ENCODE peak calls at places on chromosomes 12 and 14, in four cellular contexts. One of them, this sample, is unnamed. For H3K4me1, the result is how much of the 10 kb centered on the place peaks cover.

GRCh38 chr12:54392485-54393349 is 8.2 kb upstream of the ZNF385A start:
- DNase-seq in GM23338: no peak
- DNase-seq in suprapubic skin: no peak
- DNase-seq in SK-N-SH: no peak
- DNase-seq in this sample: no peak

GRCh38 chr14:90487031-90487430 is 90.2 kb downstream of the CALM1 start:
- DNase-seq in GM23338: peak
- DNase-seq in suprapubic skin: no peak
- DNase-seq in SK-N-SH: peak
- DNase-seq in this sample: no peak

GRCh38 chr12:7806863-7807487 is 17.8 kb downstream of the NANOG start:
- DNase-seq in GM23338: peak
- DNase-seq in suprapubic skin: peak
- DNase-seq in SK-N-SH: peak
- DNase-seq in this sample: peak

GRCh38 chr12:57896437-57897201 is 44.7 kb upstream of the ATP23 start:
- DNase-seq in GM23338: peak
- DNase-seq in suprapubic skin: peak
- DNase-seq in SK-N-SH: peak
- DNase-seq in this sample: peak

GRCh38 chr12:59660921-59661597 is 65.2 kb downstream of the SLC16A7 start:
- DNase-seq in GM23338: no peak
- DNase-seq in suprapubic skin: no peak
- DNase-seq in SK-N-SH: no peak
- DNase-seq in this sample: no peak

GRCh38 chr12:116380066-116380465 is 102.6 kb upstream of the MED13L start:
- DNase-seq in GM23338: no peak
- DNase-seq in suprapubic skin: no peak
- DNase-seq in SK-N-SH: no peak
- DNase-seq in this sample: no peak

GRCh38 chr12:49832836-49833421 is 4.7 kb upstream of the NCKAP5L start:
- DNase-seq in GM23338: no peak
- DNase-seq in suprapubic skin: no peak
- DNase-seq in SK-N-SH: no peak
- DNase-seq in this sample: no peak

GRCh38 chr14:33210304-33210703 is 271.6 kb downstream of the NPAS3 start:
- DNase-seq in GM23338: peak
- DNase-seq in suprapubic skin: no peak
- DNase-seq in SK-N-SH: no peak
- DNase-seq in this sample: no peak

GRCh38 chr12:19032826-19033225 is 96.7 kb upstream of the PLEKHA5 start:
- DNase-seq in GM23338: no peak
- DNase-seq in suprapubic skin: no peak
- DNase-seq in SK-N-SH: no peak
- DNase-seq in this sample: no peak

GRCh38 chr12:39605501-39605900 is 14.1 kb downstream of the ABCD2 start:
- DNase-seq in GM23338: no peak
- DNase-seq in suprapubic skin: no peak
- DNase-seq in SK-N-SH: no peak
- DNase-seq in this sample: no peak

GRCh38 chr12:113958108-113958507 is 8.0 kb downstream of the RBM19 start:
- DNase-seq in GM23338: no peak
- DNase-seq in suprapubic skin: no peak
- DNase-seq in SK-N-SH: no peak
- DNase-seq in this sample: no peak

GRCh38 chr12:72974954-72975555 is 702.9 kb downstream of the TRHDE start:
- DNase-seq in GM23338: peak
- DNase-seq in suprapubic skin: no peak
- DNase-seq in SK-N-SH: no peak
- DNase-seq in this sample: no peak

GRCh38 chr12:132026796-132027500 is 77.2 kb downstream of the EP400 start:
- DNase-seq in GM23338: no peak
- DNase-seq in suprapubic skin: no peak
- DNase-seq in SK-N-SH: no peak
- DNase-seq in this sample: no peak

GRCh38 chr12:47397664-47398281 is 308.1 kb downstream of the RPAP3 start:
- DNase-seq in GM23338: peak
- DNase-seq in suprapubic skin: no peak
- DNase-seq in SK-N-SH: no peak
- DNase-seq in this sample: no peak

GRCh38 chr12:52946797-52947547 is 1.9 kb upstream of the KRT18 start:
- DNase-seq in GM23338: no peak
- DNase-seq in suprapubic skin: no peak
- DNase-seq in SK-N-SH: no peak
- DNase-seq in this sample: peak
- H3K4me1 ChIP-seq in GM23338: under half
- H3K4me1 ChIP-seq in suprapubic skin: under half
- H3K4me1 ChIP-seq in SK-N-SH: under half
- H3K4me1 ChIP-seq in this sample: half or more

GRCh38 chr14:74203546-74203945 is 35.7 kb upstream of the VSX2 start:
- DNase-seq in GM23338: no peak
- DNase-seq in suprapubic skin: no peak
- DNase-seq in SK-N-SH: no peak
- DNase-seq in this sample: no peak

GRCh38 chr14:74207943-74208342 is 31.3 kb upstream of the VSX2 start:
- DNase-seq in GM23338: peak
- DNase-seq in suprapubic skin: no peak
- DNase-seq in SK-N-SH: no peak
- DNase-seq in this sample: no peak

GRCh38 chr14:74202113-74202512 is 37.1 kb upstream of the VSX2 start:
- DNase-seq in GM23338: no peak
- DNase-seq in suprapubic skin: no peak
- DNase-seq in SK-N-SH: no peak
- DNase-seq in this sample: no peak

GRCh38 chr14:74198441-74199234 is 40.6 kb upstream of the VSX2 start:
- DNase-seq in GM23338: no peak
- DNase-seq in suprapubic skin: no peak
- DNase-seq in SK-N-SH: no peak
- DNase-seq in this sample: no peak

GRCh38 chr14:74204481-74204880 is 34.8 kb upstream of the VSX2 start:
- DNase-seq in GM23338: peak
- DNase-seq in suprapubic skin: no peak
- DNase-seq in SK-N-SH: no peak
- DNase-seq in this sample: no peak
- TF ChIP-seq POLR2AphosphoS5 in GM23338: no peak
- TF ChIP-seq POLR2AphosphoS5 in suprapubic skin: no peak
- TF ChIP-seq POLR2AphosphoS5 in SK-N-SH: no peak
- TF ChIP-seq POLR2AphosphoS5 in this sample: no peak

GRCh38 chr12:20801035-20801434 is 9.5 kb upstream of the SLCO1B3 start:
- DNase-seq in GM23338: no peak
- DNase-seq in suprapubic skin: no peak
- DNase-seq in SK-N-SH: no peak
- DNase-seq in this sample: no peak
- H3K4me1 ChIP-seq in GM23338: under half
- H3K4me1 ChIP-seq in suprapubic skin: under half
- H3K4me1 ChIP-seq in SK-N-SH: under half
- H3K4me1 ChIP-seq in this sample: under half

DNA sequence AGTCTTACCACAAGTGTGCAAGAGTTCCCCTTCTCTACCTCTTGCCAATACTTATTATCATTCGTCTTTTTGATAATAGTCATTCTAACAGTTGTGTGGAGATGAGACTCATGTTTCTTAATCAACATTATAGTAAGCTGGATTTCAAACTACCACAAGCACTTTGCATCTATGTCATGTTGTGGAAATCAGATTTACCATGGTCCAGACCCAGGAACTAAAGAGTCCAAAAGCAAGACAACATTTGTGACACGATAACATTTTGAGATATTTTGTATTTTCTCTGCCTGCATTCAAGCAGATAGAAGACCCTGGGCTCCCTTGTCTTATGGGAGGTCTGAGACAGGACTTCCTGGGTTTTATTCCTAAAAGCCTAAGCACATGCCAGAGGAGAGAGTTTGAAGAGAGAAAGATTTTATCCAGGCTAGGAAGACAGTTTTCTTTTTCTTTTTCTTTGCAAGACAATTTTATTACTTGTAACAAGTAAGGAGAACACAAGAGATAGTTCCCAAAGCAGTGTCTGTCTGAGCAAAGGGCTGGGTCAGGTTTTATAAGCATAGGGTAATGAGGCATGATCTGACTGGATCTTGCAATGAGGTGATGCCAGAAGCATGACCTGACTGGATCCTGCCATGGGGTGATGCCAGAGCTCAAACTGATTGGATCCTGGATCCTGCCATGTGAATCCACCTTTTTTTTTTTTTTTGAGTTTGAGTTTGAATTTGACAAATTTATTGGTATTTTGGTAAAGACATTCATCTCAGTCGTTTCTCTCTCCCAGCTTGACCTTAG is 180.5 kb upstream of the HMGA2 start:
- DNase-seq in GM23338: no peak
- DNase-seq in suprapubic skin: no peak
- DNase-seq in SK-N-SH: no peak
- DNase-seq in this sample: no peak
- TF ChIP-seq POLR2AphosphoS5 in GM23338: no peak
- TF ChIP-seq POLR2AphosphoS5 in suprapubic skin: no peak
- TF ChIP-seq POLR2AphosphoS5 in SK-N-SH: peak
- TF ChIP-seq POLR2AphosphoS5 in this sample: no peak

DNA sequence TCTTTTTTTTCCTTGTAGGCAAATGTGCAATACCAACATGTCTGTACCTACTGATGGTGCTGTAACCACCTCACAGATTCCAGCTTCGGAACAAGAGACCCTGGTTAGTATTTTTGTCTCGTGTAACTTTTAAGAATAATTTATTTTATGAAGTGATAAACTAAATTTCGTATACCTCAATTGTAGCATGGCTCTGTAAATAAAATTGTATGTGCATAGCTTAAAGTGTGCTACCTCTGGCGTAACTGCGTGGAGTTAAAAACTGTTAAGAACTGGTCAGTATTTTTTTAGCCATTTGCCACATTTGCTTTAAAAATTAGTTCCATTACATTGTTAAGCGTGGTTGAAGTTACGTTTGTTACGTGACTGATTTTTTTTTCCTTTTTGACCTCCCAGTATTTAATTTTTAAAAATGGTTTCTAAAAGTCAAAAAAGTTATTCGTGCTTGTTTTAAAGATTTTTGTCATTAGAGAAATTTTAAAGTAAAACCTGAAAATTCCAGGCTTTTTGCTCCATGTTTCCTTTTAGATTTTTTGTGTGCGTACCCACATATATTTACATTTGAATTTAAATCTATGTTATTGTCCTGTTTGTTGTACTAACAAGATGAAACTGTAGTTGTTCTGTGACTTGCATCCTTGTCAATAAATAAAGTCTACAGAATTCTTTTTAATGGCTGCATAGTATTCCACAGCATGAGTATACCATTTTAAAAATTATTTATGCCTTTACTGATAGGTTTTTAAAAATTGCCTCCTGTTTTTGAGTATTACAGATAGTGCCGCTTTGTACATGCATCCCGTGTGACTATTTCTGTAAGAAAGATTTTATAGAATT is 1.4 kb downstream of the MDM2 start:
- DNase-seq in GM23338: no peak
- DNase-seq in suprapubic skin: no peak
- DNase-seq in SK-N-SH: no peak
- DNase-seq in this sample: no peak
- H3K4me1 ChIP-seq in GM23338: under half
- H3K4me1 ChIP-seq in suprapubic skin: under half
- H3K4me1 ChIP-seq in SK-N-SH: under half
- H3K4me1 ChIP-seq in this sample: half or more

DNA sequence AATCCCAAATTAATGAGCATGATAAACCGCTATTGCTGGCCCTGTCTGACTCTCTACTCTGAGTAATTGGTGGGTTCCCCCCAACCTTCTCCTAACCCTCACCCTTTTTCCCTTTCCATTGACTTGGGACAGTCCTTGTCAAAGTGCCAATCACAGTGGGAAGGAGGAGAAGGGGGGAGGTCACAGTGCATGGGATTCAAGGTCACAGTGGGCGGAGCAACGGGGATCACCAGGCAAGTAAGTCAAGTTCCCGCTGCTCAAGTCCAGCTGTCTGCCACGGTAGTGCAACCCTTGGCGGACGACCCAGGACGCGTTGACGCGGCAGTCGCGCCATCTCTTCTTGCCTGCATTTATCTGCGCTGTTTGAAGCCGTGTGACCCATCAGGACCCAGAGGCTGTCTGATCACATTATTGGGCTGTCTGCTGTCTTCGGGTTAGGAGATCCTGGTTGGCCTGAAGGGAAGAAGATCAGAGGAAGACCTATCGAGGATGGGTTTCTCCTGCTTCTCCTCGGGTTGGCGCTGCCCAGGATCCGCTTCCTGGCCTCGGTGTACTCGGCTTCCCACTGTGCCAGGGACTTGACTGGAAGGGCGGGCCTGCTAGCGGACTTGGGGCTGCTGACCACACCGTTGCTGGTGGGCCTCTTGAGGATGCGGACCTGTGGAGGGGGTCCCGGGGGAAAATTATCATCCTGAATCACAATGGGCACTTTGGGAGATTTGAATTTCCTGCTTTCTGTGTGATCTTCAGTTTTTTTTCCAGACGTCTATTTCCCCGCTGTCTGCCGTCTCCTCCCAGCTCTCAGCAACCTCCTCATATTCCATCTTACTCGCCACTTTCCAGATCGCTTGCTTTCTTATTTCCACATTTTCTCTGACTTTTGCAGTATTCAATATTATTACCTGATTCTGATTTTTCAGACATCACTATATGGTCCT is 3.1 kb upstream of the MDM2 start:
- DNase-seq in GM23338: peak
- DNase-seq in suprapubic skin: no peak
- DNase-seq in SK-N-SH: no peak
- DNase-seq in this sample: no peak
- TF ChIP-seq POLR2AphosphoS5 in GM23338: no peak
- TF ChIP-seq POLR2AphosphoS5 in suprapubic skin: no peak
- TF ChIP-seq POLR2AphosphoS5 in SK-N-SH: no peak
- TF ChIP-seq POLR2AphosphoS5 in this sample: no peak

GRCh38 chr14:71711131-71711530 is 221.1 kb upstream of the RGS6 start:
- DNase-seq in GM23338: no peak
- DNase-seq in suprapubic skin: no peak
- DNase-seq in SK-N-SH: no peak
- DNase-seq in this sample: no peak
- H3K4me1 ChIP-seq in GM23338: under half
- H3K4me1 ChIP-seq in suprapubic skin: under half
- H3K4me1 ChIP-seq in SK-N-SH: half or more
- H3K4me1 ChIP-seq in this sample: under half